ENCODE peak calls at places on chromosomes 4 and X, in nine cellular contexts. M, T, Y, L, E, I, Q, K and C are unnamed samples.

GRCh38 chr4:170035231-170035630 is 9.0 kb upstream of the MFAP3L start:
- DNase-seq in M (no peak), T (no peak), Y (no peak), L (no peak), E (no peak), I (no peak), Q (no peak), K (no peak), C (no peak)

GRCh38 chr4:155805016-155805415 is 46.2 kb downstream of the GUCY1B1 start:
- DNase-seq in M (no peak), T (no peak), Y (no peak), L (no peak), E (peak), I (peak), Q (no peak), K (no peak), C (no peak)

GRCh38 chr4:112069110-112069509 is 76.1 kb upstream of the FAM241A start:
- DNase-seq in M (no peak), T (no peak), Y (no peak), L (no peak), E (peak), I (peak), Q (no peak), K (no peak), C (no peak)

GRCh38 chr4:52052475-52052780 is 1.3 kb downstream of the SPATA18 start:
- DNase-seq in M (peak), T (peak), Y (no peak), L (no peak), E (peak), I (no peak), Q (no peak), K (no peak), C (no peak)

GRCh38 chr4:99811850-99812249 is 4.8 kb upstream of the DAPP1 start:
- DNase-seq in M (peak), T (peak), Y (no peak), L (no peak), E (peak), I (peak), Q (peak), K (peak), C (no peak)

GRCh38 chr4:127249066-127249766 is 383.5 kb upstream of the INTU start:
- DNase-seq in M (peak), T (no peak), Y (peak), L (no peak), E (peak), I (peak), Q (no peak), K (no peak), C (no peak)

GRCh38 chr4:23225564-23225963 is 532.8 kb downstream of the GBA3 start:
- DNase-seq in M (no peak), T (no peak), Y (no peak), L (no peak), E (no peak), I (no peak), Q (no peak), K (no peak), C (no peak)

GRCh38 chrX:1561164-1561563 is 24.2 kb upstream of the P2RY8 start:
- DNase-seq in M (no peak), T (no peak), Y (no peak), L (no peak), E (no peak), I (no peak), Q (no peak), K (no peak), C (no peak)

GRCh38 chr4:54728342-54728741 is 70.6 kb downstream of the KIT start:
- DNase-seq in M (no peak), T (no peak), Y (no peak), L (no peak), E (no peak), I (no peak), Q (no peak), K (no peak), C (no peak)

GRCh38 chrX:97211070-97211469 is 327.4 kb downstream of the RPA4 start:
- DNase-seq in M (no peak), T (no peak), Y (no peak), L (no peak), E (peak), I (peak), Q (no peak), K (no peak), C (no peak)

DNA sequence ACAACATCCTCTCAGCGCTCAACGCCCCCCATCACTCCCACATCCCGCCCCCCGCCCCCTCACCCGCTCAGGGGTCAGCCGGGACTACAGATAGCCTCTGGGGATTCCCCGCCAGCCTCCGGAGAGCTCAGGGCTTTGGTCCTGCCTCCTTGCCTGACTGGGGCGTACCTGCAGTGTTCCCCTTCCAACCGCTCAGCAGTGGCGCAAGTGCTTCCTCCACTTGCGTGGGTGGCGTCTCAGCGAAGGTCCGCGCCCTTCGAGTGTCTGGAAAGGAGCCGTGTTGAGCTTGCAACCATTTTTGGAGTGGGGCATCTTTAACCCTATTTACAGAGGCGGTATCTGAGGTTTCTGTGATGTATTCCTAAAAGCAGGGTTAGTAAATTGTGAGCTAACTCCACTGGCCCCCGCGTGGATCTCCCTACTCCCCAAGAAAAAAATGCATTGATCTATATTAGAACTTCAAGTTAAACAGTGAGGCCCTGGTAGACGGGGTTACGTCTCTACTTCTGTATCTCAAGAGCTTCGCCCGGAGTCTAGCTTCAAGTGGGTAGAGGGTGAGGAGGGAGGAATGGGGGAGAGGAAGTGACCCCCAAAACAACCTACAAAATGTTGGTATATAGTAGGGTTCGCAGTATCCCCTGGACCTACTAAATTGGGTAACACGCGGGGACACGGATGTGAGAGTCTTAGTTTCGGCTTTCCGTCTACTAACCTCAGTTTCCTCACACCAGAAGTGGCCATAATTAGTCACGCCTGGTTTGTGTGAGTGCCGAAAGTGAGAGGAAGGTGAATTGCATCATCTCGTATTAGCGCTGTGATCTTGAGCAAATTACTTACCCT is 16.1 kb downstream of the NKX3-2 start:
- DNase-seq in M (peak), T (no peak), Y (no peak), L (no peak), E (no peak), I (no peak), Q (no peak), K (no peak), C (no peak)
- H3K4me3 ChIP-seq in M (peak), T (no peak), Y (no peak), L (no peak), E (no peak), I (no peak), Q (no peak), K (no peak), C (no peak)

DNA sequence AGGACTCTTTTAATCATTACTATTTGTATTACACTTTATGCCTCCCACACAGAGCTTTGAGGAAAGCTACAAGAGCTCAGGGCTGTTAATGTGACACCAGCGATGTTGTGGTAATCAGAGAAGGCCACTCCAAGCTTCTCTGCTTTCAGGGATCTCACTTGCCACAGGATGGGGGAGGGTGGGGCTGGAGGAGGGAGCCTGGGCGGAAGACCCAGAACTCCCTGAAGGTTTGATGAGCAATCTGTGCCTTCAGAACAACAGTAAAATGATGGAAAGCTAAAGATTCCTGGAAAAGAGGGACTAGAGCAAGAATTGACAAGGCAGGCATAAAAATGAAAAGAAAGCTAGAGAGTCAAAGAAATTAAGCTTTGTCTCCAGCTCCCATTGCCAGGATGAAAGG is 75.6 kb downstream of the MAML3 start:
- DNase-seq in M (no peak), T (peak), Y (no peak), L (no peak), E (no peak), I (no peak), Q (no peak), K (no peak), C (no peak)
- H3K4me3 ChIP-seq in M (no peak), T (no peak), Y (no peak), L (no peak), E (no peak), I (no peak), Q (no peak), K (no peak), C (no peak)

GRCh38 chr4:40177591-40177990 is 19.2 kb upstream of the RHOH start:
- DNase-seq in M (no peak), T (no peak), Y (no peak), L (no peak), E (no peak), I (no peak), Q (no peak), K (no peak), C (no peak)

GRCh38 chr4:40180356-40180755 is 16.5 kb upstream of the RHOH start:
- DNase-seq in M (peak), T (no peak), Y (peak), L (no peak), E (peak), I (peak), Q (no peak), K (no peak), C (no peak)

GRCh38 chr4:40176602-40177001 is 20.2 kb upstream of the RHOH start:
- DNase-seq in M (no peak), T (no peak), Y (no peak), L (no peak), E (no peak), I (no peak), Q (no peak), K (no peak), C (no peak)

GRCh38 chr4:40179360-40179759 is 17.5 kb upstream of the RHOH start:
- DNase-seq in M (no peak), T (no peak), Y (no peak), L (no peak), E (no peak), I (no peak), Q (no peak), K (no peak), C (no peak)

DNA sequence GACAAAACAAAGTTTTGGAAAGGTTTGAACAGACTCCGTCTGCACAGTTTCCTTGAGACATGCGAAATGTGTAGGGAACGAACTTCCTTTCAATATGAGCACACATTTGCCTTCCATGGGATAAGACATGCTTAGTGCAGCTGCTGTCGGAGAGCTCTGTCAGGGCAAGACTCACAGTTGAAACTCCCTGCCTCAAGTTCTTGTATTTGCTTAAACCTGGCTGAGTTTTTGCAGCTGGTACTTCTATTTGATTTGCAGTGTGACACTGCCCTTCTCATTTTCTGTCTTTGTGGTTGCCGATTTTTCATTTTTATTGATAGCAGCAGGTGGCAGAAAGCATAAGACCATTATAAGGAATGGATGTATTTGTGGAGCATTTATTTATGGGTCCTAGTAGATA is 18.2 kb upstream of the RHOH start:
- DNase-seq in M (no peak), T (no peak), Y (no peak), L (no peak), E (no peak), I (no peak), Q (no peak), K (no peak), C (no peak)
- H3K4me3 ChIP-seq in M (no peak), T (no peak), Y (no peak), L (no peak), E (no peak), I (no peak), Q (no peak), K (no peak), C (no peak)

GRCh38 chr4:24544208-24544607 is 40.1 kb downstream of the DHX15 start:
- DNase-seq in M (no peak), T (no peak), Y (no peak), L (no peak), E (no peak), I (no peak), Q (no peak), K (no peak), C (no peak)
- H3K4me3 ChIP-seq in M (no peak), T (no peak), Y (no peak), L (no peak), E (no peak), I (no peak), Q (no peak), K (no peak), C (no peak)

GRCh38 chrX:148500428-148501120 is at the start of gene AFF2:
- DNase-seq in M (peak), T (peak), Y (no peak), L (no peak), E (peak), I (no peak), Q (peak), K (peak), C (no peak)
- H3K4me3 ChIP-seq in M (peak), T (peak), Y (peak), L (peak), E (peak), I (peak), Q (peak), K (no peak), C (peak)